ENCODE peak calls at places on chromosome X, in five cellular contexts. S is ovary; A is testis; Q is lower lobe of right lung; U is CD8-positive, alpha-beta T cell. F is an unnamed sample.

GRCh38 chrX:155767101-155767878 is 113.9 kb upstream of the VAMP7 start:
- DNase-seq in S (peak; percentile 34), A (peak; percentile 40), Q (peak; percentile 44), U (no peak), F (peak; percentile 54)

GRCh38 chrX:102976290-102976689 is 39.2 kb downstream of the RAB40AL start:
- DNase-seq in Q (no peak), U (no peak), S (no peak), A (no peak), F (no peak)

GRCh38 chrX:16836371-16836770 is 33.8 kb downstream of the RBBP7 start:
- DNase-seq in S (no peak), A (no peak), U (no peak), Q (peak; percentile 44), F (peak; percentile 6)

GRCh38 chrX:151806967-151807540 is 72.5 kb downstream of the CNGA2 start:
- DNase-seq in A (no peak), S (no peak), U (no peak), Q (no peak), F (no peak)

GRCh38 chrX:153640045-153640686 is 6.8 kb upstream of the DUSP9 start:
- DNase-seq in S (no peak), Q (no peak), A (no peak), U (no peak), F (no peak)

GRCh38 chrX:30597258-30598012 is 19.9 kb upstream of the TASL start:
- DNase-seq in A (no peak), U (no peak), S (no peak), Q (no peak), F (no peak)

GRCh38 chrX:124594017-124594651 is 247.8 kb downstream of the SH2D1A start:
- DNase-seq in U (no peak), Q (no peak), A (peak; percentile 15), S (no peak), F (no peak)

GRCh38 chrX:49155900-49156837 is 6.4 kb upstream of the MAGIX start:
- DNase-seq in U (peak; percentile 80), A (peak; percentile 86), Q (peak; percentile 93), S (peak; percentile 89), F (peak; percentile 76)

GRCh38 chrX:7093305-7093704 is 54.2 kb upstream of the STS start:
- DNase-seq in A (no peak), U (no peak), S (no peak), Q (no peak), F (no peak)

GRCh38 chrX:70453024-70453618 is 8.5 kb downstream of the DLG3 start:
- DNase-seq in U (no peak), A (no peak), S (no peak), Q (no peak), F (no peak)
- H3K27ac ChIP-seq in U (no peak overlapping the region), A (no peak overlapping the region), S (peak overlapping the region; percentile 62), Q (peak overlapping the region; percentile 65), F (no peak overlapping the region)

DNA sequence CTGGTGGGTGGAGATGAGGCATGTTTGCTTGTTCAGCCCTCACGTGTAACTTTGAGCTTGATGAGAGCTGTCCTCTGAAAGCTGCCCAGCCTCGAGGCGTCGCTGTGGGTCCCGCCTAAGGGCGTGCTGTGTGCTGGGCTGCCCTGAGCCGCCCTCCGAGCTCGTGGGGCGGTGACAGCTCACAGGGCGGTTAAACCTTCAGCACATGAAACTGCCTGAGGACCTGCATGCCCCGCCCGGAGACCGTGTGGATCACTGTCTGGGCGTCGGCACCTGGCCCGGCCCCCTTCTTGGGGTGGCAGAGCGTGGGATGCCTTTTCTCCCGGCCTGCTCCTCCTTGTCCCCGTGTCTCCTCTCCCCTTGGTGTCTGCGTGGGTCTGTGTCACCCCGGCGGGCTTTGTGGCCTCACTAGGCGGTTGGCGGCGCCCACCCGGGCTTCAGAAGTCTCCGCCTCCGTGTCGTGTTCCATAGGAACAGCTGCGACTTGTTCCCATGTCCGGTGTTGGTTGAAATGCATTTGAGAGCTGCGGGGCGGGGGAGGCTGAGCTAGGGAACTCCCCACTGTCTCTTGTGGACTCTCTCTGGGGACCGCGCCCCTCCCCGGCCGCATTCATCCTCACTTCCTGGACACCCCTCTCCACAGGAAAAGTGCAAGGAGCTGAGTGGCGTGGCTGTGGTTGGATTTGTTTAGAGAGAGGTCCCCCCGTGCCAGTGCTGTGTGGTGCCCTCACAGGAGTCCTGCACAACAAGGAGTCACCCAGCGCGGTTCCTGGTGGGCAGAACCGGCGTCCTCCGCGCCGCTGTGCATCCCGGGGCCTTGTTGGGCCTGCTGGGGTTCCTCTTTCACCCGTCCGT is 6.8 kb downstream of the AKAP17A start:
- DNase-seq in S (no peak), A (no peak), Q (peak; percentile 40), U (no peak), F (no peak)
- H3K4me3 ChIP-seq in S (no peak overlapping the region), A (no peak overlapping the region), Q (no peak overlapping the region), U (no peak overlapping the region), F (no peak overlapping the region)

GRCh38 chrX:20420058-20420457 is 153.3 kb upstream of the RPS6KA3 start:
- DNase-seq in U (no peak), Q (no peak), S (no peak), A (no peak), F (no peak)
- H3K4me1 ChIP-seq in U (peaks cover 42% of the 10 kb centered on the region), Q (no peaks in the 10 kb centered on the region), S (no peaks in the 10 kb centered on the region), A (no peaks in the 10 kb centered on the region), F (peaks cover 3% of the 10 kb centered on the region)

GRCh38 chrX:74602142-74602541 is 12.3 kb downstream of the RLIM start:
- DNase-seq in S (no peak), Q (no peak), U (no peak), A (no peak), F (no peak)
- H3K27ac ChIP-seq in S (no peak overlapping the region), Q (no peak overlapping the region), U (no peak overlapping the region), A (no peak overlapping the region), F (no peak overlapping the region)

GRCh38 chrX:9765737-9766098 is at the start of gene GPR143:
- DNase-seq in U (no peak), S (peak; percentile 46), A (peak; percentile 18), Q (no peak), F (no peak)

GRCh38 chrX:9759340-9759739 is 6.3 kb downstream of the GPR143 start:
- DNase-seq in S (no peak), A (no peak), U (no peak), Q (no peak), F (no peak)

GRCh38 chrX:9767375-9767774 is 1.7 kb upstream of the GPR143 start:
- DNase-seq in A (no peak), Q (no peak), S (no peak), U (no peak), F (no peak)

GRCh38 chrX:9770319-9770718 is 4.7 kb upstream of the GPR143 start:
- DNase-seq in Q (no peak), S (no peak), A (no peak), U (no peak), F (no peak)

GRCh38 chrX:9765072-9765736 is 443 bp downstream of the GPR143 start:
- DNase-seq in Q (no peak), U (no peak), S (no peak), A (no peak), F (no peak)
- H3K4me3 ChIP-seq in Q (no peak overlapping the region), U (no peak overlapping the region), S (no peak overlapping the region), A (peak overlapping the region; percentile 9), F (no peak overlapping the region)

GRCh38 chrX:12962041-12962504 is 12.8 kb upstream of the TMSB4X start:
- DNase-seq in S (no peak), A (no peak), U (no peak), Q (no peak), F (no peak)
- H3K4me1 ChIP-seq in S (peaks cover 1% of the 10 kb centered on the region), A (no peaks in the 10 kb centered on the region), U (peaks cover 60% of the 10 kb centered on the region), Q (no peaks in the 10 kb centered on the region), F (peaks cover 8% of the 10 kb centered on the region)

GRCh38 chrX:130085551-130085986 is 24.7 kb downstream of the ELF4 start:
- DNase-seq in A (no peak), U (no peak), S (no peak), Q (no peak), F (no peak)
- H3K27ac ChIP-seq in A (no peak overlapping the region), U (peak overlapping the region; percentile 62), S (no peak overlapping the region), Q (peak overlapping the region; percentile 62), F (no peak overlapping the region)